ENCODE peak calls at places on chromosomes 1 and 21, in seven cellular contexts. T is GM10248; K is HFF-Myc; R is BJ; U is activated naive CD8-positive, alpha-beta T cell treated with anti-CD3 and anti-CD28 coated beads, Interleukin-2, amount 50 U/mL, for 24 hours; F is hypothalamus; M is spleen. N is an unnamed sample.

GRCh38 chr1:3037281-3038040 is 16.2 kb downstream of the ACTRT2 start:
- DNase-seq in M (peak), K (no peak), U (no peak), F (no peak), R (no peak), T (no peak), N (no peak)

GRCh38 chr1:202056644-202057334 is 46.4 kb downstream of the ELF3 start:
- DNase-seq in F (no peak), T (no peak), R (no peak), M (no peak), K (no peak), U (no peak), N (no peak)

GRCh38 chr1:197868751-197869501 is 33.5 kb upstream of the C1orf53 start:
- DNase-seq in K (peak), T (peak), M (no peak), F (no peak), U (peak), R (peak), N (peak)

GRCh38 chr1:155263067-155263466 is 907 bp upstream of the SCAMP3 start:
- DNase-seq in T (no peak), M (peak), K (no peak), R (no peak), U (no peak), F (no peak), N (no peak)

GRCh38 chr1:3504151-3504822 is 49.8 kb downstream of the ARHGEF16 start:
- DNase-seq in T (no peak), F (peak), M (no peak), K (peak), R (peak), U (no peak), N (no peak)

GRCh38 chr1:41381691-41382530 is 20.7 kb downstream of the FOXO6 start:
- DNase-seq in M (no peak), F (no peak), T (no peak), K (no peak), U (peak), R (no peak), N (no peak)

GRCh38 chr1:64308856-64309255 is 105.4 kb downstream of the UBE2U start:
- DNase-seq in F (no peak), T (no peak), U (no peak), M (no peak), R (no peak), K (no peak), N (no peak)

GRCh38 chr1:93670141-93670540 is 11.5 kb downstream of the BCAR3 start:
- DNase-seq in U (no peak), T (no peak), K (no peak), M (no peak), R (no peak), F (no peak), N (no peak)

GRCh38 chr1:246317723-246318359 is 189.2 kb downstream of the SMYD3 start:
- DNase-seq in T (no peak), F (no peak), U (no peak), M (no peak), K (no peak), R (peak), N (no peak)

GRCh38 chr1:244400974-244401373 is 50.7 kb downstream of the ADSS2 start:
- DNase-seq in F (no peak), U (no peak), R (no peak), M (no peak), K (no peak), T (no peak), N (no peak)

GRCh38 chr1:85975770-85976386 is 180.7 kb downstream of the COL24A1 start:
- DNase-seq in R (no peak), K (no peak), U (no peak), M (no peak), T (no peak), F (no peak), N (no peak)

GRCh38 chr1:53303651-53304515 is 24.0 kb downstream of the LRP8 start:
- DNase-seq in U (no peak), T (no peak), M (no peak), R (no peak), F (no peak), K (no peak), N (no peak)

GRCh38 chr1:38474738-38475623 is 384.6 kb downstream of the RRAGC start:
- DNase-seq in K (no peak), R (no peak), T (peak), F (no peak), M (peak), U (no peak), N (peak)

GRCh38 chr1:107820797-107821196 is 144.2 kb downstream of the VAV3 start:
- DNase-seq in T (no peak), F (no peak), R (no peak), U (no peak), K (no peak), M (no peak), N (no peak)

GRCh38 chr1:155816351-155816750 is 40.7 kb downstream of the GON4L start:
- DNase-seq in M (no peak), R (no peak), F (no peak), K (no peak), U (no peak), T (no peak), N (no peak)

GRCh38 chr1:38073926-38074677 is 27.5 kb upstream of the POU3F1 start:
- DNase-seq in T (no peak), R (no peak), K (no peak), M (no peak), F (no peak), U (no peak), N (no peak)

GRCh38 chr1:119372493-119373086 is 4.0 kb downstream of the HAO2 start:
- DNase-seq in R (no peak), T (peak), F (no peak), U (no peak), M (no peak), K (no peak), N (peak)

GRCh38 chr1:61208172-61208571 is 125.8 kb downstream of the NFIA start:
- DNase-seq in F (no peak), T (no peak), R (no peak), M (no peak), U (no peak), K (no peak), N (no peak)

GRCh38 chr1:56688522-56689026 is 43.5 kb downstream of the PRKAA2 start:
- DNase-seq in F (no peak), M (no peak), R (peak), K (peak), T (peak), U (no peak), N (no peak)

GRCh38 chr1:44810101-44810761 is 1.9 kb downstream of the BTBD19 start:
- DNase-seq in K (no peak), R (no peak), F (peak), M (peak), T (no peak), U (peak), N (no peak)

GRCh38 chr1:27503961-27504587 is 14.1 kb upstream of the WASF2 start:
- DNase-seq in T (no peak), U (no peak), R (no peak), F (no peak), M (no peak), K (no peak), N (no peak)

GRCh38 chr1:182229907-182230522 is 161.6 kb downstream of the GLUL start:
- DNase-seq in R (no peak), M (no peak), U (no peak), F (no peak), T (no peak), K (no peak), N (no peak)

GRCh38 chr1:209674957-209675566 is at the start of gene G0S2:
- DNase-seq in U (peak), F (peak), M (peak), R (no peak), T (no peak), K (no peak), N (no peak)

GRCh38 chr1:87754036-87754603 is 425.4 kb downstream of the LMO4 start:
- DNase-seq in K (no peak), M (no peak), R (no peak), F (no peak), U (no peak), T (no peak), N (no peak)

GRCh38 chr1:42221952-42222606 is 57.5 kb upstream of the GUCA2A start:
- DNase-seq in M (no peak), R (no peak), K (no peak), U (no peak), F (no peak), T (no peak), N (no peak)

GRCh38 chr21:32426592-32427051 is 14.1 kb downstream of the EVA1C start:
- DNase-seq in R (no peak), M (no peak), T (no peak), K (no peak), F (no peak), U (no peak), N (no peak)

GRCh38 chr1:157725214-157725577 is 24.6 kb upstream of the FCRL3 start:
- DNase-seq in F (no peak), R (no peak), M (no peak), T (no peak), K (no peak), U (no peak), N (peak)

GRCh38 chr1:36735436-36735835 is 252.7 kb upstream of the CSF3R start:
- DNase-seq in M (no peak), F (no peak), U (no peak), K (no peak), T (no peak), R (no peak), N (no peak)

GRCh38 chr1:229136817-229137216 is 134.1 kb upstream of the RAB4A start:
- DNase-seq in F (no peak), T (no peak), K (no peak), U (no peak), R (no peak), M (no peak), N (no peak)

GRCh38 chr1:231523816-231524215 is 4.7 kb upstream of the TSNAX start:
- DNase-seq in M (no peak), R (no peak), K (no peak), T (no peak), U (no peak), F (no peak), N (no peak)

GRCh38 chr1:21550097-21550496 is 40.9 kb downstream of the ALPL start:
- DNase-seq in U (no peak), F (no peak), R (no peak), T (no peak), K (no peak), M (no peak), N (no peak)

N was measured in Karpas-422.